ENCODE peak calls at places on chromosomes 1 and 21, in five cellular contexts. One of them, this sample, is unnamed.

GRCh38 chr1:24385160-24385939 is 28.2 kb downstream of the STPG1 start:
- DNase-seq in neuronal stem cell: no peak
- DNase-seq in mesendoderm: peak
- DNase-seq in IMR-90: peak
- DNase-seq in mesenchymal stem cell: peak
- DNase-seq in this sample: peak

GRCh38 chr1:244322791-244323521 is 128.8 kb downstream of the ADSS2 start:
- DNase-seq in neuronal stem cell: no peak
- DNase-seq in mesendoderm: peak
- DNase-seq in IMR-90: peak
- DNase-seq in mesenchymal stem cell: peak
- DNase-seq in this sample: peak

GRCh38 chr1:11417162-11417561 is 61.8 kb upstream of the DISP3 start:
- DNase-seq in neuronal stem cell: no peak
- DNase-seq in mesendoderm: peak
- DNase-seq in IMR-90: no peak
- DNase-seq in mesenchymal stem cell: no peak
- DNase-seq in this sample: peak

GRCh38 chr1:240344918-240345317 is 253.2 kb downstream of the FMN2 start:
- DNase-seq in neuronal stem cell: no peak
- DNase-seq in mesendoderm: no peak
- DNase-seq in IMR-90: peak
- DNase-seq in mesenchymal stem cell: no peak
- DNase-seq in this sample: no peak

GRCh38 chr1:14010431-14010830 is 310.4 kb downstream of the PRDM2 start:
- DNase-seq in neuronal stem cell: no peak
- DNase-seq in mesendoderm: no peak
- DNase-seq in IMR-90: no peak
- DNase-seq in mesenchymal stem cell: no peak
- DNase-seq in this sample: no peak

GRCh38 chr1:53934170-53934765 is 11.2 kb downstream of the IFT25 start:
- DNase-seq in neuronal stem cell: no peak
- DNase-seq in mesendoderm: no peak
- DNase-seq in IMR-90: no peak
- DNase-seq in mesenchymal stem cell: no peak
- DNase-seq in this sample: no peak

GRCh38 chr1:154193821-154194220 is 1.9 kb upstream of the TPM3 start:
- DNase-seq in neuronal stem cell: no peak
- DNase-seq in mesendoderm: no peak
- DNase-seq in IMR-90: no peak
- DNase-seq in mesenchymal stem cell: no peak
- DNase-seq in this sample: no peak

GRCh38 chr1:90724926-90725325 is 7.8 kb upstream of the BARHL2 start:
- DNase-seq in neuronal stem cell: no peak
- DNase-seq in mesendoderm: peak
- DNase-seq in IMR-90: no peak
- DNase-seq in mesenchymal stem cell: no peak
- DNase-seq in this sample: peak

GRCh38 chr1:33130297-33130696 is 49.3 kb downstream of the AZIN2 start:
- DNase-seq in neuronal stem cell: no peak
- DNase-seq in mesendoderm: peak
- DNase-seq in IMR-90: peak
- DNase-seq in mesenchymal stem cell: no peak
- DNase-seq in this sample: no peak

GRCh38 chr1:16122916-16123315 is 33.0 kb downstream of the EPHA2 start:
- DNase-seq in neuronal stem cell: no peak
- DNase-seq in mesendoderm: no peak
- DNase-seq in IMR-90: peak
- DNase-seq in mesenchymal stem cell: peak
- DNase-seq in this sample: peak

GRCh38 chr1:119731741-119732430 is 20.2 kb downstream of the PHGDH start:
- DNase-seq in neuronal stem cell: no peak
- DNase-seq in mesendoderm: no peak
- DNase-seq in IMR-90: no peak
- DNase-seq in mesenchymal stem cell: no peak
- DNase-seq in this sample: no peak

DNA sequence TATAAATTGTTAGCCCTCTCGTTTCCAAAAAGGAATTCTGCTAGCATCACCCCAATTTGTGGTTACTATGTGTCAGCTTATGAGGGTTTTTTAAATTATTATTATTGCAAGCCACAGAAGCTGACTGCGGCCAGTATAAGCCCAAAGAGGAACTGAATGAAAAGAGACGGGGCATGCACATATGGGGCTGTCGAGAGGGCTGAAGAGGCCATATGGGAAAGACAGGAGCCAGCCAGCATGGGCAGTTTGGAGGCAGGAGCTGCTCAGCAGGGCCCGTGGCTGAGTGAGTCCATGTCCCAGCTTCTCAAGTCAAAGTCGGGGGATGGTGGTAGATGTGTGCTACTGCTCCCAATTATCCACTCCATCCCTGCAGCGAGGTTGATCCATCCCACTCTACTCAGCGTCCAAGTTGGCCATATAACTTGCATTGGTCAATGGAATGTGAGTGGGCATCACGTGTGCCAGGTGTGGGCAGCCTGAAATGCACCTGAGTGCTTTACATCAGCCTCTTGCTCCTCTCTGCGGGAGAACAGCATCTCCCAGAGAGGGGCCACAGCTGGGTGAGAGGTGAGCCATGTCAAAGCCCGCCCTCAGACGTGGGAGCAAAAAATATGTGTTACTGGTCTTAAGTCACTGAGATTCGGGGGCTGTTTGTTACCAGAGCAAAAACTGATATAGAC is 37.6 kb upstream of the LDLRAP1 start:
- DNase-seq in neuronal stem cell: no peak
- DNase-seq in mesendoderm: no peak
- DNase-seq in IMR-90: no peak
- DNase-seq in mesenchymal stem cell: no peak
- DNase-seq in this sample: no peak
- H2BK15ac ChIP-seq in neuronal stem cell: no peak
- H2BK15ac ChIP-seq in mesendoderm: no peak
- H2BK15ac ChIP-seq in IMR-90: peak
- H2BK15ac ChIP-seq in mesenchymal stem cell: no peak
- H2BK15ac ChIP-seq in this sample: no peak

GRCh38 chr21:15749045-15749867 is 19.5 kb downstream of the USP25 start:
- DNase-seq in neuronal stem cell: no peak
- DNase-seq in mesendoderm: no peak
- DNase-seq in IMR-90: peak
- DNase-seq in mesenchymal stem cell: peak
- DNase-seq in this sample: no peak
- H2BK15ac ChIP-seq in neuronal stem cell: no peak
- H2BK15ac ChIP-seq in mesendoderm: no peak
- H2BK15ac ChIP-seq in IMR-90: no peak
- H2BK15ac ChIP-seq in mesenchymal stem cell: no peak
- H2BK15ac ChIP-seq in this sample: no peak

GRCh38 chr1:9454494-9455066 is 84.7 kb upstream of the SLC25A33 start:
- DNase-seq in neuronal stem cell: no peak
- DNase-seq in mesendoderm: no peak
- DNase-seq in IMR-90: no peak
- DNase-seq in mesenchymal stem cell: no peak
- DNase-seq in this sample: no peak

GRCh38 chr1:9455487-9456237 is 83.6 kb upstream of the SLC25A33 start:
- DNase-seq in neuronal stem cell: peak
- DNase-seq in mesendoderm: peak
- DNase-seq in IMR-90: peak
- DNase-seq in mesenchymal stem cell: peak
- DNase-seq in this sample: peak

GRCh38 chr1:9452516-9453158 is 86.6 kb upstream of the SLC25A33 start:
- DNase-seq in neuronal stem cell: no peak
- DNase-seq in mesendoderm: no peak
- DNase-seq in IMR-90: no peak
- DNase-seq in mesenchymal stem cell: no peak
- DNase-seq in this sample: no peak

GRCh38 chr1:9454094-9454418 is 85.2 kb upstream of the SLC25A33 start:
- DNase-seq in neuronal stem cell: no peak
- DNase-seq in mesendoderm: no peak
- DNase-seq in IMR-90: no peak
- DNase-seq in mesenchymal stem cell: no peak
- DNase-seq in this sample: no peak

GRCh38 chr1:9453375-9454093 is 85.7 kb upstream of the SLC25A33 start:
- DNase-seq in neuronal stem cell: no peak
- DNase-seq in mesendoderm: no peak
- DNase-seq in IMR-90: no peak
- DNase-seq in mesenchymal stem cell: peak
- DNase-seq in this sample: no peak
- H2BK15ac ChIP-seq in neuronal stem cell: no peak
- H2BK15ac ChIP-seq in mesendoderm: no peak
- H2BK15ac ChIP-seq in IMR-90: no peak
- H2BK15ac ChIP-seq in mesenchymal stem cell: no peak
- H2BK15ac ChIP-seq in this sample: no peak

DNA sequence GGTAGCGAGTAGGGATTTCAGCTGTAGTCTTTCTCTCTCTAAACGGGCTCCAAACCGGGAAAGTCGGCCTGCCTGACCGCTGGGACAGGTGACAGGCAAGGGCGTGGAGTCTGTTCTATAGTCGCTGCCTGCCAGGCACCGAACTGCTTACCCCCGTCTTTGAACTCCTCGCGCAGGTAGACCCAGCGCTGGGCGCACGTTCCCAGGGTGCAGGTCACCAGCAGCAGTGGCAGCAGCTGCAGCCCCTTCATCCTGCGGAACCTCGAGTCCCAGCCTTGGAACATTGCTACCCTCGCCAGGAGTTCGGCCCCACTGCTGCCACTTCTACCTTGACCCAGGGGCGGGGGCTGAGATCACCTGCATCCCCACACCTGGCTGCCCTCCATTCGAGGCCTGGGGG is 22.2 kb upstream of the OSBPL9 start:
- DNase-seq in neuronal stem cell: no peak
- DNase-seq in mesendoderm: no peak
- DNase-seq in IMR-90: no peak
- DNase-seq in mesenchymal stem cell: no peak
- DNase-seq in this sample: no peak
- H2BK15ac ChIP-seq in neuronal stem cell: no peak
- H2BK15ac ChIP-seq in mesendoderm: no peak
- H2BK15ac ChIP-seq in IMR-90: no peak
- H2BK15ac ChIP-seq in mesenchymal stem cell: no peak
- H2BK15ac ChIP-seq in this sample: no peak

DNA sequence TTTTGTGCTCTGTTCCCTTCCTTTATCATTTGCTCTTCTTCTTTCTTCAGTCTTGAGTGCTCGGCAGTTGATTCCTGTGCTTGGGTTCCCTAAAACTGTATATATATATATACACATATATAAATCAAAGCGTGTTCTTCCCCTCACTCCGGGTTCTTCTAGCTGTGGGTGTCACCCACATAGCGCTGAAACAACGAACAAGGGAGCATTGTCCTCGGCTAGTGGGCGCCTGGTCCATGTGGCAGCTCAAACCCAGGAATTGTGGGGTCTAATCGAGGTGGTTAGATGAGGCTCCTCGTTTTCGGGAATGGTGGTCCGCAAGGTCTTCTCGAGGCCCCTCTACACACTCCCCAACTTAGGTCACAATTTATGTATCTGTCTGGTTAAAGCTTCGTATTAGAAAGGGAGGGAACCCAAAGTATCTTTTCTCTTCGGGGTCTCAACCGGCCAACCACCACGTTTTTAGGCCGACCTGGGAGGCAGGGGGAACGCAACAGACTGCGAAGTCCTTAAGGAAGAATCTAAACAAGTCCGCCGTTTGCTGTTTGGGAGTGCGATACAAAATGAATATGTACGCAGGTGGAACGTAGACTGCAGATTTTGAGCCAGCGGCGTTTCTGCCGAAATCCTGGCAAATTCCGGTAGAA is 504 bp upstream of the SDHC start:
- DNase-seq in neuronal stem cell: no peak
- DNase-seq in mesendoderm: no peak
- DNase-seq in IMR-90: no peak
- DNase-seq in mesenchymal stem cell: no peak
- DNase-seq in this sample: no peak
- H2BK15ac ChIP-seq in neuronal stem cell: peak
- H2BK15ac ChIP-seq in mesendoderm: no peak
- H2BK15ac ChIP-seq in IMR-90: peak
- H2BK15ac ChIP-seq in mesenchymal stem cell: peak
- H2BK15ac ChIP-seq in this sample: no peak

This sample was measured in H9.